ENCODE peak calls at places on chromosomes 5 and 9, in four cellular contexts. G, R, Q and J are unnamed samples.

GRCh38 chr9:32737378-32737777 is 46.0 kb upstream of the TMEM215 start:
- DNase-seq in G (no peak), R (no peak), Q (no peak), J (no peak)

GRCh38 chr9:136264046-136264802 is 18.6 kb upstream of the QSOX2 start:
- DNase-seq in G (no peak), R (no peak), Q (no peak), J (no peak)

GRCh38 chr5:28190011-28190410 is 1151.6 kb upstream of the CDH9 start:
- DNase-seq in G (no peak), R (no peak), Q (no peak), J (no peak)

GRCh38 chr9:128192601-128193371 is 1.4 kb upstream of the CIZ1 start:
- DNase-seq in G (peak; percentile 87), R (peak; percentile 61), Q (peak; percentile 87), J (peak; percentile 92)

GRCh38 chr9:105359899-105360298 is 87.9 kb upstream of the FSD1L start:
- DNase-seq in G (no peak), R (no peak), Q (no peak), J (no peak)

GRCh38 chr9:116313638-116314037 is 160.0 kb downstream of the PAPPA start:
- DNase-seq in G (no peak), R (no peak), Q (no peak), J (no peak)

GRCh38 chr5:158756873-158757272 is 342.8 kb downstream of the EBF1 start:
- DNase-seq in G (no peak), R (no peak), Q (no peak), J (no peak)

GRCh38 chr5:1257841-1258240 is 32.7 kb downstream of the SLC6A18 start:
- DNase-seq in G (no peak), R (no peak), Q (no peak), J (no peak)

GRCh38 chr9:87445646-87446045 is 52.0 kb upstream of the DAPK1 start:
- DNase-seq in G (peak; percentile 65), R (no peak), Q (peak; percentile 49), J (no peak)

GRCh38 chr5:40385544-40385943 is 294.2 kb upstream of the PTGER4 start:
- DNase-seq in G (no peak), R (no peak), Q (no peak), J (no peak)

GRCh38 chr9:93686127-93686879 is 109.9 kb downstream of the PHF2 start:
- DNase-seq in G (no peak), R (no peak), Q (no peak), J (no peak)

GRCh38 chr5:98769006-98769255 is 4.5 kb upstream of the RGMB start:
- DNase-seq in G (no peak), R (peak; percentile 45), Q (peak; percentile 56), J (no peak)

GRCh38 chr5:157562111-157562581 is 13.4 kb downstream of the ADAM19 start:
- DNase-seq in G (no peak), R (peak; percentile 84), Q (no peak), J (no peak)

GRCh38 chr9:128575469-128575868 is 23.1 kb downstream of the SPTAN1 start:
- DNase-seq in G (no peak), R (no peak), Q (no peak), J (no peak)

GRCh38 chr5:32223972-32224608 is 50.0 kb upstream of the GOLPH3 start:
- DNase-seq in G (peak; percentile 23), R (no peak), Q (no peak), J (peak; percentile 90)

GRCh38 chr5:91499943-91500531 is 116.9 kb upstream of the ARRDC3 start:
- DNase-seq in G (no peak), R (no peak), Q (no peak), J (no peak)

GRCh38 chr5:134506054-134507039 is 19.1 kb upstream of the JADE2 start:
- DNase-seq in G (peak; percentile 98), R (peak; percentile 79), Q (peak; percentile 76), J (peak; percentile 97)

GRCh38 chr5:53481354-53481886 is 991 bp downstream of the FST start:
- DNase-seq in G (no peak), R (no peak), Q (no peak), J (no peak)

GRCh38 chr5:176391999-176392398 is 3.4 kb downstream of the HIGD2A start:
- DNase-seq in G (no peak), R (no peak), Q (no peak), J (no peak)

GRCh38 chr9:93823245-93824072 is 131.7 kb downstream of the BARX1 start:
- DNase-seq in G (no peak), R (no peak), Q (no peak), J (no peak)

GRCh38 chr5:162603399-162603798 is 535.8 kb downstream of the GABRG2 start:
- DNase-seq in G (no peak), R (no peak), Q (no peak), J (no peak)

DNA sequence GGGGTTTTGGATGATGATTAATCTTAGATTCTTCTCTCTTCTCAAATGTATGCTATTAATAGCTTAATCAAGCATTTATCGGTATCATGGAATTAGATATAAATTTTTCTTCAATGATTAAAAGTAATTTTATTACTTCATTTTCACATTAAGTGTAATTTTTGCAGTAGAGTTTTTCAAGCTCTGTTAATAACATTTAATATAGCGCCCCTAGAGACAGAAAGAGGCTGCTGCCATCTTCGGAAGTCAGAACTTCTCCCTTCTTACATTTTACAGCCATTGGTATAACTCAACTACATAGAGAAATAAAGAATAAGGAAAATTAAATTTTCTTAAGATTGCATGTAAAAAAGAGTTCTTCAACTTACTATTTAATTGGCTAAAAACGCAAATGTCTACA is 540.3 kb downstream of the GABRG2 start:
- DNase-seq in G (no peak), R (no peak), Q (no peak), J (no peak)
- TF ChIP-seq CTCF in G (no peak), R (no peak), Q (no peak), J (peak; percentile 25)

GRCh38 chr5:141421489-141421855 is 621 bp downstream of the PCDHGA11 start:
- DNase-seq in G (no peak), R (no peak), Q (no peak), J (no peak)
- H3K4me3 ChIP-seq in G (no peak overlapping the region), R (peak overlapping the region; percentile 57), Q (peak overlapping the region; percentile 48), J (no peak overlapping the region)

GRCh38 chr5:139641116-139642080 is 6.8 kb upstream of the CXXC5 start:
- DNase-seq in G (no peak), R (no peak), Q (no peak), J (peak; percentile 40)

GRCh38 chr5:139640432-139641115 is 7.6 kb upstream of the CXXC5 start:
- DNase-seq in G (no peak), R (no peak), Q (no peak), J (peak; percentile 35)

GRCh38 chr5:139644001-139644456 is 4.1 kb upstream of the CXXC5 start:
- DNase-seq in G (no peak), R (peak; percentile 10), Q (no peak), J (peak; percentile 38)

GRCh38 chr5:139642891-139643871 is 5.0 kb upstream of the CXXC5 start:
- DNase-seq in G (peak; percentile 88), R (no peak), Q (no peak), J (peak; percentile 96)

GRCh38 chr5:139642213-139642612 is 5.9 kb upstream of the CXXC5 start:
- DNase-seq in G (no peak), R (no peak), Q (no peak), J (peak; percentile 44)
- H3K4me1 ChIP-seq in G (peaks cover 79% of the 10 kb centered on the region), R (peaks cover 47% of the 10 kb centered on the region), Q (peaks cover 44% of the 10 kb centered on the region), J (peaks cover 77% of the 10 kb centered on the region)

GRCh38 chr5:148290271-148291195 is 21.7 kb upstream of the SPINK7 start:
- DNase-seq in G (no peak), R (no peak), Q (no peak), J (peak; percentile 19)
- TF ChIP-seq CTCF in G (peak; percentile 40), R (peak; percentile 64), Q (peak; percentile 24), J (peak; percentile 54)

GRCh38 chr9:130186839-130187522 is 14.8 kb downstream of the NCS1 start:
- DNase-seq in G (peak; percentile 69), R (no peak), Q (peak; percentile 58), J (peak; percentile 68)

GRCh38 chr9:130186051-130186450 is 13.8 kb downstream of the NCS1 start:
- DNase-seq in G (no peak), R (no peak), Q (no peak), J (no peak)

GRCh38 chr9:130185494-130186005 is 13.3 kb downstream of the NCS1 start:
- DNase-seq in G (no peak), R (no peak), Q (no peak), J (no peak)

GRCh38 chr9:130188860-130189481 is 16.8 kb downstream of the NCS1 start:
- DNase-seq in G (no peak), R (no peak), Q (no peak), J (no peak)

GRCh38 chr9:130187523-130187846 is 15.3 kb downstream of the NCS1 start:
- DNase-seq in G (no peak), R (no peak), Q (no peak), J (no peak)
- H3K4me3 ChIP-seq in G (no peak overlapping the region), R (peak overlapping the region; percentile 21), Q (no peak overlapping the region), J (no peak overlapping the region)

DNA sequence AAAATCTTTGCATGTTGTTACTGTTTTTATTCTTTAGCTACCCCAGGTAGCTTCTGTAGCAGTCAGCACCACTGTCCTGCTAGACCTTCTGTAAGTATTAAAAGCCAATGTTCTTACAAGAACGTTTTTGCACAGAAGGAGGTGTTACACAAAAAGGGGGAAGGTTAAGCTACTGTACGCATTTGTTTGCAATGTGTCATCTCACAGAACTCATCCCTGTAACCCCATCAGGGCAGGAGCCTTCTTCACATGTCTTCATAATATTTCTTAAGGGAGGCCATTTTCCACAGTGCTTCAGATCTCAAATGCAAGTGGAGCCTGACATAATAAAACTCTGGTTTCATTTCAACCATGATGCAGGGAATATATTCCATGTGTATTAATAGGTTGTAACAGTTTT is 67.9 kb downstream of the OSMR start:
- DNase-seq in G (no peak), R (no peak), Q (no peak), J (no peak)
- H3K4me1 ChIP-seq in G (no peaks in the 10 kb centered on the region), R (no peaks in the 10 kb centered on the region), Q (no peaks in the 10 kb centered on the region), J (no peaks in the 10 kb centered on the region)

DNA sequence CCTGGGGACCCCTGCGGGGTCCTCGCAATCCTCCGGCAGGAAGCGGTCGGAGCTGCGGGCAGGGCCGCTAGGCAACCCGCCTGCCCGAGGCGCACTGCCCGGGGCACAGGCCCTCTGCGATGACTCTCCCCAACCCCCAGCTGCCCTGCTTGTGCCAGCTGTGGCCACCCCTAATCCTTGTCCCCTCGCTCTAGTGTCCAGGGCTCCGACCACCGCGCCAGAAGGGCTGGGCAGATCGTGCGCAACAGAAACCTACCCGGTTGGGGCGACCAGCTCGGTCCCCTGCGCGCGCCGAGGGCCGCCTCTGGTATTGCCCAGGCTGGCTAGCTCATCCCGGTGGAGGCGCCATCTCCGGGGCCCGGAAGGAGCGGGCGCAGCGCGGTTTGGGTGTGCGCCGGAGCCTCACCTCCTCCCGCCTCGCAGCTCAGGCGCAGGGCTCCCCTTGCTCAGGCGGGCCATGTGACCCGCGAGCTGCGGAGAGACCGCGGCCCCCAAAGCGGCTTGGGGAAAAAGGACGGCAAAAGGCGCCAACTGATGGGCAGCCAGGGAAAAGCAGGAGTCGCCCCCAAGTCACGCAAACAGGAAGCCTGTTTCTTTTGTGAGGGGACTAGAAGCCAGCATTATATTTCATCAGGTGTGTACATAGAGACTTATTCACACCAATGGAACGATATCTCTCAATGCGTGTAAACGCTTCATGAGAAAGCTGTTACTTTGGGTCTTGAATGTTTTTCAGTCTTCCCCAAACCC is 46.8 kb upstream of the RNF20 start:
- DNase-seq in G (peak; percentile 62), R (peak; percentile 46), Q (peak; percentile 60), J (peak; percentile 56)
- TF ChIP-seq CTCF in G (peak; percentile 26), R (no peak), Q (no peak), J (no peak)